ENCODE peak calls at places on chromosomes 2 and 18, in nine cellular contexts. B is H54, R is heart left ventricle, Z is IMR-90, V is lower leg skin, I is endothelial cell of umbilical vein, M is A549, K is GM12892, S is transverse colon. W is an unnamed sample.

GRCh38 chr2:208046686-208047085 is 21.4 kb upstream of the PLEKHM3 start:
- DNase-seq in I (no peak), K (no peak), V (no peak), B (no peak), R (no peak), M (no peak), Z (peak), S (no peak), W (no peak)

GRCh38 chr2:105783972-105784371 is 39.3 kb downstream of the NCK2 start:
- DNase-seq in Z (no peak), K (no peak), B (no peak), R (no peak), M (no peak), I (no peak), S (no peak), V (peak), W (no peak)

GRCh38 chr2:38515155-38516074 is 87.3 kb downstream of the HNRNPLL start:
- DNase-seq in V (peak), I (no peak), M (no peak), Z (peak), R (peak), K (no peak), S (peak), B (peak), W (peak)

GRCh38 chr2:135281375-135281774 is 229.3 kb downstream of the RAB3GAP1 start:
- DNase-seq in M (no peak), R (no peak), S (no peak), Z (no peak), B (no peak), K (no peak), V (no peak), I (no peak), W (no peak)

GRCh38 chr2:130327703-130328527 is 14.8 kb upstream of the IMP4 start:
- DNase-seq in V (no peak), B (no peak), M (no peak), S (no peak), I (no peak), K (no peak), Z (peak), R (no peak), W (no peak)

GRCh38 chr2:232385660-232386489 is 7.3 kb downstream of the ALPP start:
- DNase-seq in R (no peak), K (no peak), V (no peak), I (peak), M (no peak), S (no peak), Z (peak), B (no peak), W (no peak)

GRCh38 chr2:174660984-174661675 is 63.5 kb upstream of the WIPF1 start:
- DNase-seq in Z (no peak), I (no peak), K (no peak), M (no peak), R (no peak), B (no peak), S (no peak), V (no peak), W (no peak)

GRCh38 chr2:167750675-167751074 is 496.7 kb downstream of the STK39 start:
- DNase-seq in V (no peak), B (no peak), Z (no peak), I (no peak), S (no peak), R (no peak), K (no peak), M (no peak), W (no peak)

GRCh38 chr2:73736378-73736777 is 767 bp downstream of the TPRKB start:
- DNase-seq in S (no peak), V (no peak), I (peak), M (no peak), Z (no peak), B (no peak), R (no peak), K (no peak), W (no peak)

GRCh38 chr2:73739101-73739500 is 2.0 kb upstream of the TPRKB start:
- DNase-seq in V (no peak), S (no peak), B (no peak), K (no peak), R (no peak), M (no peak), Z (no peak), I (no peak), W (no peak)

GRCh38 chr2:73740767-73741166 is 3.6 kb upstream of the TPRKB start:
- DNase-seq in M (no peak), R (no peak), S (no peak), Z (no peak), I (no peak), B (no peak), K (no peak), V (no peak), W (no peak)

DNA sequence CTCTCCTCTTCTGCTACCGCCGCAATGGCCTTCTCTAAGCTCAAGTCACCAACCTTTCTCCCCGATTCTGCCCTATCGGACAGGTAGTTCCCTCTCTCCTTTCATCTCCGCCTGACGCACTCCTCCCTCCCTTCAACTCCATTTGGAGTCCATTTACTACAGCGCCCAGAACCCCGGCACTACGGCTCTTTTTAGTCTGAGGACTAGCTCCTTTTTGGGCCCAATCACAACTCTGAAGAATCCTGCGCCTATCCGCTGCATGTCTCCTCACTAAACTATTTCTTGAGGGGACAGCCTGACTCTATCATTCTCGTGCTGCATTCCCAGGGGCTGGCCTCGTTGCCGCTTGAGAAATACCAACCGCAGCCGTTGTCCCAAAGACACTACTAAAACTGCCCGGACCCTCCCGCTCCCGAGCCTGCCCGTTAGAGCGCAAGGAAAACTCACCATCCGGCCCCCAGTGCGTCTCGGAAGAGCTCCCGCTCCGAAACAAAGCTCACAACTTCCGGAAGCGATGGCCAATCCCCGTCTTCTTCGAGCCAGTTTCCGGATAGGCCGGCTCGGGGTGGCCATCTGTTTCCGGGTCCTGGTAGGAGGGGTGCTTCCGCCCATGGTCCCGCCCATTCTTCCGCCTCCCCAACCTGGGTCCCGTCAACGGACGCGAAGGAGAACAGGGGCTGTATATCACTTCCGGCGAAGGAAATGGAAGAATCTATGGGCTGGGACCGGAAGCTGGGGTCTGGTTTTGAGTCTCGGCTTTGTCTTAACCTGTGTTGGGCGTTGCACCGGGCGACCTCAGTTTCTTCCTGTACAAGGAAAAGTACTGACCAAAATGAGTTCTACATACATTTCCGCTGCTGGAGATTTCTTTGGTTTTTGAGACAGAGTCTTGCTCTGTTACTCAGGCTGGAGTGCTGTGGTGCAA is at the start of gene TPRKB:
- DNase-seq in Z (peak), V (peak), K (peak), I (peak), R (peak), B (peak), M (peak), S (peak), W (peak)
- TF ChIP-seq POLR2A in Z (peak), V (no peak), K (peak), I (peak), R (no peak), B (peak), M (peak), S (peak), W (peak)

GRCh38 chr2:203328735-203329549 is 748 bp downstream of the ABI2 start:
- DNase-seq in B (peak), K (peak), M (peak), V (no peak), I (peak), R (peak), Z (peak), S (peak), W (peak)

GRCh38 chr2:203326355-203326754 is 1.8 kb upstream of the ABI2 start:
- DNase-seq in Z (no peak), V (no peak), B (no peak), M (no peak), S (no peak), I (no peak), R (no peak), K (no peak), W (no peak)

GRCh38 chr2:203330434-203330833 is 2.2 kb downstream of the ABI2 start:
- DNase-seq in Z (peak), S (no peak), R (no peak), K (no peak), V (no peak), M (peak), B (no peak), I (no peak), W (no peak)

GRCh38 chr2:203327582-203327917 is 644 bp upstream of the ABI2 start:
- DNase-seq in V (no peak), R (no peak), B (peak), Z (no peak), M (peak), S (no peak), K (no peak), I (no peak), W (no peak)

GRCh38 chr2:203327918-203328734 is at the start of gene ABI2:
- DNase-seq in K (peak), Z (peak), R (peak), B (peak), V (peak), I (peak), S (peak), M (peak), W (peak)
- TF ChIP-seq POLR2A in K (peak), Z (peak), R (no peak), B (peak), V (no peak), I (peak), S (no peak), M (peak), W (peak)

GRCh38 chr18:59916746-59917145 is 16.9 kb downstream of the PMAIP1 start:
- DNase-seq in Z (no peak), I (no peak), S (no peak), R (no peak), V (peak), M (no peak), K (no peak), B (no peak), W (no peak)

GRCh38 chr18:59917422-59917821 is 17.6 kb downstream of the PMAIP1 start:
- DNase-seq in B (no peak), I (peak), V (peak), R (no peak), M (no peak), S (no peak), K (no peak), Z (peak), W (peak)

GRCh38 chr18:59919026-59919425 is 19.2 kb downstream of the PMAIP1 start:
- DNase-seq in S (no peak), M (no peak), K (no peak), B (no peak), I (no peak), V (peak), Z (no peak), R (no peak), W (peak)

GRCh38 chr18:59915606-59916005 is 15.8 kb downstream of the PMAIP1 start:
- DNase-seq in V (no peak), Z (peak), K (no peak), I (no peak), R (no peak), M (no peak), S (no peak), B (no peak), W (no peak)

GRCh38 chr18:59918320-59918755 is 18.5 kb downstream of the PMAIP1 start:
- DNase-seq in R (peak), I (no peak), M (peak), V (no peak), K (no peak), S (peak), Z (peak), B (no peak), W (peak)
- TF ChIP-seq POLR2A in R (no peak), I (no peak), M (no peak), V (no peak), K (no peak), S (no peak), Z (no peak), B (no peak), W (no peak)

DNA sequence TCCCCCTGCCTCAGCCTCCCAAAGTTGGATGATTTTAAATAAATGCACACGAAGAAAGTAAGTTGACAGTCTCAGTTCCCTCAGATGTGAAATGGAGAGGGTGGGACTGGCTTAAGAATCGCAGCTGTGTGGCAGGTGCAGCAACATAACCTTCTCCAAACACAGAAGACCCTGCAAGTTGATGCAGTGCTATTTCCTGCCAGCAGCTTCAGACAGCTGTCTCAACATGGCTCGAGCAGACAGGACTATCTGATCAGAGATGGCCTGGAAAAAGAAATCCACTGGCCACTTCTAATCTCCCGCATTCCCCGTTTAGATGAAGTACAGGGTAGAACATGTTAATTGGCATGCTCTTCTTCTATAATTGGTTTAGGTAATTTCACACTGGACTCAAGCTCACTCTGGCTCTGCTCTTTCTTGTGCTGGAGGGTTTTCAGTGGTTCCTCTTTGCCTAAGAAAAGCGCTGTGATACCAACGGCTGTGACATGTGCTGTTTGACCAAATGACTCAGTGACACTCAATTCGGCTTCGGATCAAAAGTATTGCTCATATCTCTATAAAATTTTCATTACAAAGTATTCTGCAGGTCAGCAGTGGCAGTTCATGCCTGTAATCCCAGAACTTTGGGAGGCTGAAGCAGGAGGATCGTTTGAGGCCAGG is 40.2 kb downstream of the MYOM1 start:
- DNase-seq in K (peak), Z (no peak), I (no peak), M (no peak), S (no peak), V (no peak), B (no peak), R (no peak), W (no peak)
- TF ChIP-seq POLR2A in K (peak), Z (no peak), I (no peak), M (no peak), S (no peak), V (no peak), B (no peak), R (no peak), W (no peak)

GRCh38 chr2:216742411-216742810 is 47.1 kb upstream of the IGFBP5 start:
- DNase-seq in S (no peak), V (no peak), I (no peak), K (no peak), Z (no peak), R (peak), M (no peak), B (no peak), W (no peak)
- TF ChIP-seq POLR2A in S (no peak), V (no peak), I (no peak), K (no peak), Z (no peak), R (no peak), M (no peak), B (no peak), W (no peak)

DNA sequence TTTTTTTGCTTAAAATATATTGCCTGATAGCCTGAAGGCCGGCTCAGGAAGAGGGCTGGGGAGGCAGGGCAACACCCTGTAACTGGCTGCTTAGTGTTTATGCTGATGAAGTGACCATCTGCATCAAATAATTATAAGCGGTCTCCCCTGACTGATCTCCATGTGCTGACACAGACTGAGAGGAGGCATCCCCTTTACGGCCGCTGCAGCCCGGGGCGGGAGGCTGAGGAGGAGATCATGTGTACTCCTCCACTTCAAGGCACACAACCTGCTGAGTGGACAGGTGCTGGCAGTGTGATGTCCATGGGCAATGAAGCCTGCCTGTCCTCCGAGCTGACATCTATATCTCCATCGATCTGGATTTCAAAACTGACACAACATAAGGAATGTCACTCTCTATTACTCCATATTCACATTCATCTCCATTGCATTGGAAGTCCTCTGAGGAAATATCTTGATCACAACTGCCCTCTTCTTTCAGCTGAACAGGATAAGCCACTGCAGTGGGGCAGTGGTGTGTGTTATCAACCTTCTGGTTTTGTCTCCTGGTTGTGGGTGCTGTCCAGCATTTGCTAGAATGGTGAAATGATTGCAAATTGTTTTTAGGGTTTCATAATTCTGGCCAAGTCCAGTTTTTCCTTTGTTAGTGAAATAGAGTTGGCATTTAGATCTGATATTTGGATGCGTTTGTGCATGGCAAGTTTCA is 143.5 kb downstream of the AQP4 start:
- DNase-seq in Z (no peak), S (no peak), R (no peak), M (no peak), I (no peak), B (no peak), K (no peak), V (no peak), W (no peak)
- TF ChIP-seq POLR2A in Z (no peak), S (no peak), R (no peak), M (no peak), I (no peak), B (no peak), K (no peak), V (no peak), W (no peak)

GRCh38 chr2:212811036-212811805 is 272.6 kb upstream of the ERBB4 start:
- DNase-seq in M (no peak), Z (peak), R (no peak), S (no peak), B (no peak), K (no peak), I (no peak), V (no peak), W (no peak)
- TF ChIP-seq POLR2A in M (no peak), Z (no peak), R (no peak), S (no peak), B (no peak), K (no peak), I (no peak), V (no peak), W (no peak)

DNA sequence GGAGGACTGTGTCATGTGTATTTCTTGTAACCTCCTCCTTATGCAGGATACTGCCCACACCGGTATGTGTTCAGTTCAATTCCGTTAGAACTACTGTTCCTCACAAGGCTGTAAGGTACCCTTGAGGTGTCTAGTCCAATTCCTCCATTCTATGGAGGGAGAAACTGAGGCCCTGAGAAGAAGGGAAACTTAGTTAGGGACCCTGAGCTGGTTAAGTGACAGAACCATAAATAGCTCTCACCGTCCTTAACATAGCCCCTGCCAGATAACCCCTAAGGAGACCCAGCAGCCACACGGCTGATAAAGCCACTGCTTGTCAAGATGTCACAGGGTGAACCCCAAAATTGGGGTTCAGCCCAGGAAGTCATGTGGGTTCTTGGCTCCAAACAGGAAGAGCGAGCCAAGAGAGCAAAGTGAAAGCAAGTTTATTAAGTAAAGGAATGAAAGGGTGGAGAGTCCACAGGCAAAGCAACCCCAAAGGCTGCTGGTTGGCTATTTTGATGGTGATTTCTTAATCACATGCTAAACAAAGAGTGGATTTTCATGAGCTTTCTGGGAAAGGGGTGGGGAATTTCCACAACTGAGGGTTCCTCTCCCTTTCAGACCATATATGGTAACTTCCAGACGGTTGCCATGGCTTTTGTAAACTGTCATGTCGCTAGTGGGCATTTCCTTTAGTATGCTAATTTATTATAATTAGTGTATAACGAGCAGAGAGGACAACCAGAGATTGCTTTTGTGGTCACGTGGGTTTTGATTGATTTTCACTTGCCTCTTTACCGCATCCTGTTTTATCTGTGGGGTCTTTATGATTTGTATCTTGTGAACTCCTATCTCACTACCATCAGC is 83.4 kb upstream of the RTN4 start:
- DNase-seq in S (no peak), I (peak), M (no peak), R (peak), K (peak), V (no peak), B (peak), Z (peak), W (no peak)
- TF ChIP-seq POLR2A in S (no peak), I (no peak), M (no peak), R (no peak), K (peak), V (no peak), B (no peak), Z (peak), W (no peak)